ENCODE peak calls at places on chromosomes 11 and 22, in nine cellular contexts. H is right lobe of liver; U is sciatic nerve; J is A549; P is activated T-cell treated with anti-CD3 and anti-CD28 coated beads, Interleukin-2, amount 50 U/mL, for 72 hours; C is heart right ventricle; A is activated CD4-positive, alpha-beta T cell treated with anti-CD3 and anti-CD28 coated beads for 36 hours; D is lower lobe of right lung; Q is left lung. Y is an unnamed sample.
A peak's percentile ranks its signal among the peaks of the same experiment; 100 is the strongest.

GRCh38 chr11:121300972-121301699 is 8.6 kb downstream of the SC5D start:
- ATAC-seq in A (no peak), U (peak; percentile 77), P (no peak), Q (peak; percentile 16), H (peak; percentile 84), D (peak; percentile 34), C (no peak), J (no peak), Y (no peak)

GRCh38 chr11:2989551-2989950 is 2.6 kb downstream of the NAP1L4 start:
- ATAC-seq in J (no peak), A (no peak), U (no peak), Q (no peak), H (no peak), P (no peak), D (no peak), C (no peak), Y (peak; percentile 18)

GRCh38 chr11:31651208-31651607 is 141.6 kb downstream of the ELP4 start:
- ATAC-seq in Q (peak; percentile 72), A (no peak), D (no peak), H (no peak), U (no peak), P (no peak), J (no peak), C (no peak), Y (no peak)

GRCh38 chr11:16126361-16126760 is 230.0 kb downstream of the SOX6 start:
- ATAC-seq in D (no peak), C (no peak), J (no peak), A (no peak), P (no peak), Q (no peak), H (no peak), U (peak; percentile 38), Y (no peak)

GRCh38 chr11:63855975-63856374 is 17.1 kb downstream of the MARK2 start:
- ATAC-seq in P (peak; percentile 51), Q (no peak), A (peak; percentile 35), C (no peak), J (no peak), D (no peak), U (no peak), H (peak; percentile 52), Y (peak; percentile 43)

GRCh38 chr11:48036466-48036865 is 56.1 kb downstream of the PTPRJ start:
- ATAC-seq in P (no peak), J (no peak), A (no peak), D (no peak), Q (no peak), U (no peak), H (no peak), C (no peak), Y (no peak)

GRCh38 chr11:2912038-2912410 is 17.2 kb downstream of the PHLDA2 start:
- ATAC-seq in J (peak; percentile 16), D (peak; percentile 6), U (no peak), Q (peak; percentile 21), P (no peak), H (no peak), C (no peak), A (no peak), Y (no peak)

GRCh38 chr22:24514241-24515024 is 19.3 kb downstream of the UPB1 start:
- ATAC-seq in U (no peak), D (no peak), H (peak; percentile 79), J (peak; percentile 50), A (peak; percentile 19), Q (no peak), P (peak; percentile 37), C (no peak), Y (peak; percentile 64)

GRCh38 chr22:21796863-21797262 is 61.3 kb upstream of the YPEL1 start:
- ATAC-seq in J (no peak), D (no peak), A (no peak), Q (no peak), P (no peak), H (no peak), U (no peak), C (no peak), Y (no peak)

GRCh38 chr11:14656536-14657457 is 13.2 kb downstream of the PDE3B start:
- ATAC-seq in H (peak; percentile 57), Q (no peak), J (no peak), C (no peak), D (no peak), A (peak; percentile 81), U (no peak), P (peak; percentile 31), Y (peak; percentile 86)

GRCh38 chr11:10205928-10206327 is 88.1 kb downstream of the SBF2 start:
- ATAC-seq in A (no peak), C (peak; percentile 47), H (peak; percentile 57), J (no peak), P (no peak), Q (no peak), D (no peak), U (no peak), Y (no peak)

GRCh38 chr22:39352301-39352867 is 2.6 kb downstream of the SYNGR1 start:
- ATAC-seq in P (no peak), D (no peak), J (no peak), A (no peak), Q (no peak), H (no peak), U (no peak), C (no peak), Y (no peak)

GRCh38 chr11:110022548-110022947 is 70.6 kb upstream of the ZC3H12C start:
- ATAC-seq in Q (no peak), P (peak; percentile 22), C (no peak), A (no peak), H (no peak), D (no peak), U (no peak), J (no peak), Y (no peak)

GRCh38 chr11:113984781-113985180 is 9.9 kb downstream of the HTR3A start:
- ATAC-seq in Q (no peak), D (no peak), J (no peak), H (no peak), U (no peak), P (no peak), A (no peak), C (no peak), Y (no peak)

GRCh38 chr22:40472036-40472435 is 101.6 kb downstream of the SGSM3 start:
- ATAC-seq in U (no peak), J (no peak), P (no peak), D (no peak), A (no peak), H (no peak), Q (no peak), C (no peak), Y (no peak)

GRCh38 chr11:106276859-106277436 is 199.5 kb downstream of the AASDHPPT start:
- ATAC-seq in J (peak; percentile 49), H (no peak), A (no peak), U (no peak), P (no peak), C (no peak), Q (peak; percentile 77), D (peak; percentile 37), Y (no peak)

GRCh38 chr11:61890536-61891330 is 612 bp downstream of the FADS3 start:
- ATAC-seq in C (peak; percentile 23), P (peak; percentile 42), J (peak; percentile 55), H (peak; percentile 34), A (peak; percentile 42), D (peak; percentile 16), U (peak; percentile 5), Q (peak; percentile 35), Y (peak; percentile 57)

GRCh38 chr11:95661159-95661558 is 128.4 kb downstream of the FAM76B start:
- ATAC-seq in U (no peak), J (no peak), Q (no peak), H (no peak), D (no peak), C (no peak), P (peak; percentile 64), A (peak; percentile 55), Y (peak; percentile 52)

GRCh38 chr11:102573851-102574250 is 43.3 kb upstream of the MMP7 start:
- ATAC-seq in Q (peak; percentile 24), A (no peak), U (no peak), H (no peak), J (peak; percentile 35), C (no peak), D (no peak), P (no peak), Y (no peak)

GRCh38 chr22:37674248-37674647 is 1.2 kb upstream of the LGALS1 start:
- ATAC-seq in P (no peak), Q (no peak), U (no peak), C (no peak), H (no peak), D (no peak), A (no peak), J (no peak), Y (no peak)

GRCh38 chr11:90668502-90668901 is 445.7 kb upstream of the CHORDC1 start:
- ATAC-seq in P (no peak), U (no peak), C (no peak), D (no peak), J (no peak), Q (no peak), A (no peak), H (no peak), Y (no peak)

GRCh38 chr11:78226684-78227680 is 38.3 kb downstream of the USP35 start:
- ATAC-seq in H (no peak), D (no peak), C (no peak), P (peak; percentile 86), A (peak; percentile 86), U (no peak), J (no peak), Q (no peak), Y (peak; percentile 82)

GRCh38 chr11:20002312-20003216 is 157.7 kb downstream of the DBX1 start:
- ATAC-seq in C (no peak), J (peak; percentile 77), Q (no peak), H (peak; percentile 87), A (no peak), U (no peak), D (no peak), P (no peak), Y (no peak)

GRCh38 chr11:46413755-46414465 is 22.3 kb upstream of the CHRM4 start:
- ATAC-seq in C (no peak), P (no peak), H (peak; percentile 55), D (no peak), A (no peak), U (no peak), Q (no peak), J (peak; percentile 80), Y (no peak)

GRCh38 chr11:64259533-64260067 is 8.3 kb downstream of the PLCB3 start:
- ATAC-seq in H (no peak), J (no peak), Q (no peak), A (peak; percentile 50), D (no peak), P (peak; percentile 37), C (no peak), U (no peak), Y (peak; percentile 71)

GRCh38 chr11:18773681-18774080 is 17.9 kb downstream of the PTPN5 start:
- ATAC-seq in Q (no peak), H (no peak), D (no peak), A (no peak), J (no peak), P (no peak), C (no peak), U (no peak), Y (no peak)

Y was measured in activated T-helper 17 cell treated with anti-CD3 and anti-CD28 coated beads, Interleukin-2, amount 50 U/mL, for 72 hours.